ENCODE peak calls at places on chromosomes 6 and 20, in six cellular contexts. One of them, this sample, is unnamed.

GRCh38 chr20:5919634-5920544 is 30.4 kb downstream of the TRMT6 start:
- DNase-seq in foreskin fibroblast: no peak
- DNase-seq in upper lobe of right lung: no peak
- DNase-seq in pancreas: no peak
- DNase-seq in B cell: no peak
- DNase-seq in kidney: no peak
- DNase-seq in this sample: no peak

GRCh38 chr20:56511926-56512325 is 12.6 kb upstream of the FAM209A start:
- DNase-seq in foreskin fibroblast: no peak
- DNase-seq in upper lobe of right lung: no peak
- DNase-seq in pancreas: no peak
- DNase-seq in B cell: no peak
- DNase-seq in kidney: no peak
- DNase-seq in this sample: no peak

GRCh38 chr6:137234505-137234863 is 15.3 kb upstream of the IFNGR1 start:
- DNase-seq in foreskin fibroblast: no peak
- DNase-seq in upper lobe of right lung: no peak
- DNase-seq in pancreas: no peak
- DNase-seq in B cell: peak
- DNase-seq in kidney: no peak
- DNase-seq in this sample: no peak

GRCh38 chr20:4131911-4132310 is 116.6 kb upstream of the RNF24 start:
- DNase-seq in foreskin fibroblast: no peak
- DNase-seq in upper lobe of right lung: no peak
- DNase-seq in pancreas: no peak
- DNase-seq in B cell: no peak
- DNase-seq in kidney: no peak
- DNase-seq in this sample: no peak

GRCh38 chr6:39821739-39822532 is 29.8 kb downstream of the DAAM2 start:
- DNase-seq in foreskin fibroblast: peak
- DNase-seq in upper lobe of right lung: no peak
- DNase-seq in pancreas: no peak
- DNase-seq in B cell: no peak
- DNase-seq in kidney: no peak
- DNase-seq in this sample: no peak

GRCh38 chr6:63634630-63635029 is 972 bp upstream of the PHF3 start:
- DNase-seq in foreskin fibroblast: peak
- DNase-seq in upper lobe of right lung: no peak
- DNase-seq in pancreas: no peak
- DNase-seq in B cell: no peak
- DNase-seq in kidney: no peak
- DNase-seq in this sample: no peak

GRCh38 chr20:37850724-37851123 is 52.2 kb upstream of the VSTM2L start:
- DNase-seq in foreskin fibroblast: peak
- DNase-seq in upper lobe of right lung: no peak
- DNase-seq in pancreas: no peak
- DNase-seq in B cell: no peak
- DNase-seq in kidney: no peak
- DNase-seq in this sample: no peak

GRCh38 chr6:13923527-13924145 is 1.1 kb upstream of the RNF182 start:
- DNase-seq in foreskin fibroblast: peak
- DNase-seq in upper lobe of right lung: no peak
- DNase-seq in pancreas: no peak
- DNase-seq in B cell: no peak
- DNase-seq in kidney: no peak
- DNase-seq in this sample: peak

GRCh38 chr6:118551063-118551672 is 3.1 kb downstream of the PLN start:
- DNase-seq in foreskin fibroblast: peak
- DNase-seq in upper lobe of right lung: no peak
- DNase-seq in pancreas: no peak
- DNase-seq in B cell: no peak
- DNase-seq in kidney: no peak
- DNase-seq in this sample: peak

GRCh38 chr6:128233501-128233900 is 286.9 kb downstream of the PTPRK start:
- DNase-seq in foreskin fibroblast: no peak
- DNase-seq in upper lobe of right lung: no peak
- DNase-seq in pancreas: no peak
- DNase-seq in B cell: no peak
- DNase-seq in kidney: no peak
- DNase-seq in this sample: no peak

GRCh38 chr6:74735304-74735703 is 470.5 kb downstream of the COL12A1 start:
- DNase-seq in foreskin fibroblast: peak
- DNase-seq in upper lobe of right lung: no peak
- DNase-seq in pancreas: no peak
- DNase-seq in B cell: no peak
- DNase-seq in kidney: no peak
- DNase-seq in this sample: no peak

GRCh38 chr6:33967966-33968724 is 164.3 kb upstream of the MLN start:
- DNase-seq in foreskin fibroblast: peak
- DNase-seq in upper lobe of right lung: no peak
- DNase-seq in pancreas: no peak
- DNase-seq in B cell: peak
- DNase-seq in kidney: peak
- DNase-seq in this sample: no peak
- TF ChIP-seq CTCF in foreskin fibroblast: peak
- TF ChIP-seq CTCF in upper lobe of right lung: no peak
- TF ChIP-seq CTCF in pancreas: no peak
- TF ChIP-seq CTCF in B cell: no peak
- TF ChIP-seq CTCF in kidney: no peak
- TF ChIP-seq CTCF in this sample: no peak

GRCh38 chr20:36214684-36215256 is 21.5 kb upstream of the AAR2 start:
- DNase-seq in foreskin fibroblast: peak
- DNase-seq in upper lobe of right lung: no peak
- DNase-seq in pancreas: no peak
- DNase-seq in B cell: peak
- DNase-seq in kidney: no peak
- DNase-seq in this sample: peak
- TF ChIP-seq CTCF in foreskin fibroblast: peak
- TF ChIP-seq CTCF in upper lobe of right lung: peak
- TF ChIP-seq CTCF in pancreas: no peak
- TF ChIP-seq CTCF in B cell: peak
- TF ChIP-seq CTCF in kidney: peak
- TF ChIP-seq CTCF in this sample: peak

GRCh38 chr20:30912006-30912660 is 345.3 kb upstream of the DEFB115 start:
- DNase-seq in foreskin fibroblast: no peak
- DNase-seq in upper lobe of right lung: no peak
- DNase-seq in pancreas: no peak
- DNase-seq in B cell: no peak
- DNase-seq in kidney: no peak
- DNase-seq in this sample: no peak
- TF ChIP-seq CTCF in foreskin fibroblast: no peak
- TF ChIP-seq CTCF in upper lobe of right lung: no peak
- TF ChIP-seq CTCF in pancreas: no peak
- TF ChIP-seq CTCF in B cell: no peak
- TF ChIP-seq CTCF in kidney: no peak
- TF ChIP-seq CTCF in this sample: no peak

DNA sequence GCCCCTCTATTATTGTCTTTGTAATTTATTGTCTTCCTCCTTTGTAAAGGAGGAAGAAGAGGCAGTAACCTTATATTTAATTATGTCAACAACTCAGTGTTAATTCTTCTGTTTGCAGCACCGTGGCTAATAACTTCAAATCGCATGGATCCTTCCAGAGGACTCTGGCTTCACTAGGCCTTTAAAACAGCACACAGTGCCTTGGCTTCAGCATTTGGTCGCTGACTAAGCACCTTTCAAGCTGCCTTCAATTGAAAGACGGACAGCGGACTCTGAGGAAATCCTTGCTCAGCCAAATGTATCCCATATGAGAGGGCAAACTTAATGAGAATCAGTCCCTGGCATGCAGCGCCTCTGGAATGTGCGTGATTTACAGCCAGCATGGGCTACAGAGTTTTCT is 64.2 kb downstream of the SGK1 start:
- DNase-seq in foreskin fibroblast: peak
- DNase-seq in upper lobe of right lung: no peak
- DNase-seq in pancreas: peak
- DNase-seq in B cell: no peak
- DNase-seq in kidney: no peak
- DNase-seq in this sample: no peak
- TF ChIP-seq CTCF in foreskin fibroblast: no peak
- TF ChIP-seq CTCF in upper lobe of right lung: no peak
- TF ChIP-seq CTCF in pancreas: no peak
- TF ChIP-seq CTCF in B cell: no peak
- TF ChIP-seq CTCF in kidney: no peak
- TF ChIP-seq CTCF in this sample: no peak